ENCODE peak calls at places on chromosome 10, in five cellular contexts. N is fibroblast of lung, I is right lobe of liver, J is transverse colon, B is RWPE1. Q is an unnamed sample.

GRCh38 chr10:42776681-42777080 is 5.9 kb upstream of the BMS1 start:
- DNase-seq in N (no peak), I (no peak), J (no peak), B (no peak), Q (no peak)

GRCh38 chr10:56370217-56371113 is 9.4 kb upstream of the ZWINT start:
- DNase-seq in N (peak; percentile 9), I (no peak), J (no peak), B (no peak), Q (no peak)

GRCh38 chr10:131571845-131572244 is 260.3 kb upstream of the TCERG1L start:
- DNase-seq in N (no peak), I (no peak), J (no peak), B (no peak), Q (no peak)

GRCh38 chr10:101018600-101019439 is 12.1 kb downstream of the PDZD7 start:
- DNase-seq in N (peak; percentile 75), I (peak; percentile 77), J (peak; percentile 88), B (no peak), Q (peak; percentile 83)

GRCh38 chr10:59432207-59432900 is 70.0 kb upstream of the FAM13C start:
- DNase-seq in N (peak; percentile 69), I (no peak), J (no peak), B (peak; percentile 15), Q (no peak)

GRCh38 chr10:123150229-123150985 is 2.5 kb downstream of the HMX2 start:
- DNase-seq in N (no peak), I (no peak), J (no peak), B (no peak), Q (no peak)

GRCh38 chr10:3353235-3353634 is 180.7 kb upstream of the PITRM1 start:
- DNase-seq in N (no peak), I (no peak), J (no peak), B (no peak), Q (no peak)

GRCh38 chr10:15067154-15067553 is 21.4 kb downstream of the ACBD7 start:
- DNase-seq in N (no peak), I (no peak), J (no peak), B (no peak), Q (no peak)

GRCh38 chr10:60235001-60235400 is 154.7 kb downstream of the ANK3 start:
- DNase-seq in N (peak; percentile 27), I (no peak), J (no peak), B (peak; percentile 14), Q (no peak)

GRCh38 chr10:86648706-86649426 is 5.5 kb upstream of the OPN4 start:
- DNase-seq in N (peak; percentile 95), I (no peak), J (peak; percentile 65), B (peak; percentile 96), Q (no peak)

GRCh38 chr10:17878896-17879295 is 69.7 kb downstream of the MRC1 start:
- DNase-seq in N (no peak), I (no peak), J (no peak), B (no peak), Q (no peak)

GRCh38 chr10:102633282-102633681 is 11.0 kb upstream of the TRIM8 start:
- DNase-seq in N (peak; percentile 57), I (no peak), J (no peak), B (no peak), Q (no peak)

GRCh38 chr10:102634696-102635095 is 9.6 kb upstream of the TRIM8 start:
- DNase-seq in N (no peak), I (no peak), J (no peak), B (no peak), Q (no peak)

GRCh38 chr10:102635377-102635776 is 8.9 kb upstream of the TRIM8 start:
- DNase-seq in N (no peak), I (no peak), J (no peak), B (no peak), Q (no peak)

GRCh38 chr10:102632394-102633062 is 11.8 kb upstream of the TRIM8 start:
- DNase-seq in N (peak; percentile 66), I (no peak), J (no peak), B (no peak), Q (no peak)

GRCh38 chr10:102633848-102634247 is 10.4 kb upstream of the TRIM8 start:
- DNase-seq in N (no peak), I (peak; percentile 22), J (no peak), B (no peak), Q (no peak)
- H3K27ac ChIP-seq in N (peak overlapping the region; percentile 66), I (peak overlapping the region; percentile 59), J (peak overlapping the region; percentile 73), B (peak overlapping the region; percentile 78), Q (peak overlapping the region; percentile 56)

DNA sequence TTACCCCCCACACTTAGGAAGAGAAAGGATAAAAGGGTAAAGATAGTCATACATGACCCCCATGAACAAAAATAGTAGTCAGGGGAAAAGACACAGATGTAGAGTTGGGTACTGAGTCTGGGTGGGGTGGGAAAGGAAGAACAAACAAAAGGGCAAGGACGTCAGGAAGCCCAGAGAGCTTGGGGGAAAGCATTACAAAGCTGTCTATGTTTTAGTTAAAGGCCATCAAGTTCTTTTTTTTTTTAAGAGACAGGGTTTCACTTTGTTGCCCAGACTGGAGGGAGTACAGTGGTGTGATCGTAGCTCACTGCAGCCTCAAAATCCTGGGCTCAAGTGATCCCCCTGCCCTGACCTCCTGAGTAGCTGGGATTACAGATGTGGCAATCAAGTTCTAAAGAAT is 98.4 kb upstream of the PDLIM1 start:
- DNase-seq in N (no peak), I (no peak), J (no peak), B (no peak), Q (no peak)
- H3K27ac ChIP-seq in N (no peak overlapping the region), I (peak overlapping the region; percentile 41), J (peak overlapping the region; percentile 61), B (no peak overlapping the region), Q (peak overlapping the region; percentile 14)

GRCh38 chr10:127921751-127922140 is 14.8 kb downstream of the PTPRE start:
- DNase-seq in N (no peak), I (no peak), J (no peak), B (no peak), Q (no peak)
- H3K27ac ChIP-seq in N (no peak overlapping the region), I (peak overlapping the region; percentile 23), J (peak overlapping the region; percentile 48), B (peak overlapping the region; percentile 95), Q (peak overlapping the region; percentile 76)

DNA sequence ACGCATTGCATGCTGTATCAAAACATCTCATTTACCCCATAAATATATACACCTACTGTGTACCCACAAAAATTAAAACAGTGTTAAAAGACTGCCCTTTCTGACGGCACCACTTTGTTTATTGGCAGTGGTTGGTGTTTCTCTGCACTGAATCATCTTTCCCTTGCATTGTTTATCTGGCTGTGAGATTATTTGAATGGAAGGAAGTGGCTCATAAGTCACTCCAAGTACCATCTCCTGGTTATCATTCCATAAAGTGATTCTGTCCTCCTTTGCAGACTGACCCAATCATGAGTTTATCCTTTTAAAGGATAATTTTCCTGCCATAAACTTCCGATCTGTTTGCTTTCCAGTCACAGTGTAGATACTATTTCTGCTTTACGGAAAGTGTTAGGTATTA is 183.8 kb downstream of the CAMK1D start:
- DNase-seq in N (no peak), I (no peak), J (no peak), B (no peak), Q (no peak)
- H3K27ac ChIP-seq in N (no peak overlapping the region), I (no peak overlapping the region), J (no peak overlapping the region), B (no peak overlapping the region), Q (no peak overlapping the region)